ENCODE peak calls at places on chromosomes 13 and 19, in five cellular contexts. Z is hepatocyte; X is activated CD8-positive, alpha-beta memory T cell treated with anti-CD3 and anti-CD28 coated beads for 4 hours; M is cardiac muscle cell; Q is left ventricle myocardium inferior. V is an unnamed sample.

GRCh38 chr19:12331211-12331941 is 2.1 kb downstream of the ZNF563 start:
- DNase-seq in Z (peak), X (peak), M (peak), Q (no peak), V (peak)

GRCh38 chr19:55277494-55277893 is 2.4 kb downstream of the HSPBP1 start:
- DNase-seq in Z (no peak), X (no peak), M (no peak), Q (no peak), V (no peak)

GRCh38 chr13:110993788-110994187 is 78.9 kb upstream of the ANKRD10 start:
- DNase-seq in Z (no peak), X (no peak), M (no peak), Q (no peak), V (no peak)

GRCh38 chr13:30124131-30124768 is 183.1 kb downstream of the KATNAL1 start:
- DNase-seq in Z (no peak), X (no peak), M (no peak), Q (no peak), V (no peak)

GRCh38 chr13:111241006-111241755 is 79.3 kb upstream of the TEX29 start:
- DNase-seq in Z (no peak), X (no peak), M (no peak), Q (no peak), V (no peak)

GRCh38 chr19:33412617-33413425 is 39.3 kb downstream of the CEBPG start:
- DNase-seq in Z (no peak), X (no peak), M (no peak), Q (no peak), V (no peak)

GRCh38 chr19:9586764-9587163 is 2.5 kb upstream of the ZNF121 start:
- DNase-seq in Z (peak), X (peak), M (peak), Q (peak), V (peak)

GRCh38 chr13:57123660-57124059 is 17.1 kb upstream of the PRR20A start:
- DNase-seq in Z (no peak), X (no peak), M (no peak), Q (peak), V (no peak)

V was measured in HuH-7.